ENCODE peak calls at places on chromosomes 16 and 17, in ten cellular contexts. K is stomach; H is Peyer's patch; R is naive thymus-derived CD4-positive, alpha-beta T cell; S is GM23248; A is cardiac muscle cell; E is H7; V is effector memory CD4-positive, alpha-beta T cell; L is CD8-positive, alpha-beta T cell; Y is uterus. P is an unnamed sample. For H3K36me3, the result is how much of the 10 kb centered on the place peaks cover.

GRCh38 chr17:38590988-38591758 is 14.6 kb downstream of the SRCIN1 start:
- DNase-seq in S (peak), Y (no peak), H (no peak), R (no peak), K (no peak), V (no peak), A (no peak), E (no peak), L (no peak), P (peak)

GRCh38 chr16:3087836-3088235 is 11.3 kb downstream of the ZSCAN10 start:
- DNase-seq in A (no peak), E (peak), H (no peak), V (no peak), K (no peak), Y (no peak), S (no peak), L (no peak), R (no peak), P (no peak)

GRCh38 chr17:46026045-46026814 is 27.2 kb downstream of the STH start:
- DNase-seq in Y (no peak), R (no peak), V (no peak), A (no peak), S (no peak), E (peak), L (no peak), K (no peak), H (peak), P (no peak)

GRCh38 chr16:788399-789126 is at the start of gene CHTF18:
- DNase-seq in R (peak), L (peak), H (peak), S (peak), E (peak), A (peak), Y (peak), V (peak), K (peak), P (peak)

GRCh38 chr17:71460943-71461342 is 659.9 kb upstream of the SOX9 start:
- DNase-seq in V (no peak), K (peak), Y (no peak), L (no peak), R (no peak), E (no peak), H (no peak), A (peak), S (peak), P (no peak)

GRCh38 chr17:47687748-47688147 is 6.2 kb upstream of the TBKBP1 start:
- DNase-seq in H (no peak), R (no peak), K (no peak), Y (no peak), A (no peak), L (no peak), S (peak), E (peak), V (no peak), P (no peak)

GRCh38 chr16:84754353-84754856 is 54.6 kb downstream of the USP10 start:
- DNase-seq in Y (peak), K (peak), L (peak), R (peak), V (peak), A (peak), E (peak), H (peak), S (peak), P (no peak)

GRCh38 chr16:17334096-17334495 is 136.7 kb downstream of the XYLT1 start:
- DNase-seq in Y (no peak), H (no peak), S (peak), A (no peak), R (no peak), V (no peak), K (no peak), E (no peak), L (no peak), P (no peak)

GRCh38 chr17:76446449-76447231 is 6.3 kb downstream of the UBE2O start:
- DNase-seq in K (peak), L (no peak), H (no peak), V (no peak), S (peak), Y (no peak), A (peak), R (no peak), E (no peak), P (no peak)

GRCh38 chr17:1705004-1705403 is 5.2 kb downstream of the TLCD2 start:
- DNase-seq in Y (no peak), K (no peak), L (no peak), V (no peak), S (no peak), R (no peak), E (no peak), H (no peak), A (no peak), P (no peak)

GRCh38 chr17:36812762-36813161 is 124.5 kb upstream of the LHX1 start:
- DNase-seq in Y (no peak), K (no peak), L (no peak), S (peak), V (no peak), E (peak), A (peak), R (no peak), H (no peak), P (no peak)

GRCh38 chr16:81716478-81717210 is 62.4 kb upstream of the PLCG2 start:
- DNase-seq in V (peak), R (no peak), A (no peak), H (peak), E (no peak), S (no peak), L (no peak), Y (no peak), K (no peak), P (no peak)

GRCh38 chr17:78391843-78392242 is 13.4 kb downstream of the PGS1 start:
- DNase-seq in R (no peak), V (no peak), E (no peak), L (no peak), K (no peak), H (no peak), S (peak), Y (no peak), A (no peak), P (no peak)

GRCh38 chr17:7041607-7042506 is 2.0 kb downstream of the SLC16A11 start:
- DNase-seq in Y (no peak), K (no peak), S (no peak), A (no peak), L (peak), E (peak), R (peak), V (no peak), H (peak), P (no peak)

GRCh38 chr16:13961099-13961811 is 41.3 kb downstream of the ERCC4 start:
- DNase-seq in S (peak), K (no peak), Y (no peak), V (no peak), R (no peak), H (no peak), L (no peak), E (no peak), A (peak), P (no peak)

GRCh38 chr16:23679274-23679985 is 741 bp downstream of the PLK1 start:
- DNase-seq in S (no peak), A (peak), R (no peak), Y (no peak), H (no peak), L (no peak), K (no peak), E (peak), V (no peak), P (no peak)

GRCh38 chr16:57147381-57148191 is 38.3 kb downstream of the PSME3IP1 start:
- DNase-seq in H (no peak), A (no peak), K (no peak), Y (no peak), S (peak), L (no peak), V (no peak), E (peak), R (no peak), P (no peak)

GRCh38 chr16:1906846-1907165 is 11.4 kb downstream of the HS3ST6 start:
- DNase-seq in V (no peak), S (no peak), L (no peak), H (no peak), R (no peak), K (no peak), Y (no peak), A (no peak), E (peak), P (no peak)

GRCh38 chr17:9308069-9308468 is 267.6 kb downstream of the STX8 start:
- DNase-seq in S (no peak), L (no peak), K (no peak), Y (no peak), E (no peak), R (no peak), H (no peak), V (no peak), A (no peak), P (no peak)

GRCh38 chr17:78105551-78105950 is 23.0 kb downstream of the TMC6 start:
- DNase-seq in L (no peak), H (no peak), S (no peak), K (no peak), R (no peak), E (peak), V (no peak), Y (no peak), A (no peak), P (no peak)

GRCh38 chr17:1865252-1866037 is 35.6 kb downstream of the RPA1 start:
- DNase-seq in Y (no peak), V (peak), L (peak), A (peak), H (no peak), R (peak), E (peak), K (peak), S (peak), P (no peak)

GRCh38 chr17:10579270-10579669 is 29.8 kb upstream of the MYH2 start:
- DNase-seq in V (no peak), L (no peak), Y (no peak), E (no peak), S (no peak), R (no peak), H (no peak), A (no peak), K (no peak), P (no peak)

GRCh38 chr16:49617710-49618330 is 238.1 kb downstream of the ZNF423 start:
- DNase-seq in Y (no peak), L (no peak), R (no peak), E (no peak), S (no peak), K (no peak), V (no peak), H (no peak), A (no peak), P (no peak)

GRCh38 chr17:21374455-21375161 is 1.5 kb upstream of the KCNJ12 start:
- DNase-seq in H (no peak), S (no peak), L (no peak), R (no peak), E (no peak), A (no peak), Y (no peak), V (no peak), K (no peak), P (no peak)

GRCh38 chr17:3043737-3044365 is 19.6 kb downstream of the OR1D5 start:
- DNase-seq in E (peak), S (no peak), V (no peak), A (no peak), L (no peak), Y (no peak), K (no peak), H (no peak), R (no peak), P (peak)

DNA sequence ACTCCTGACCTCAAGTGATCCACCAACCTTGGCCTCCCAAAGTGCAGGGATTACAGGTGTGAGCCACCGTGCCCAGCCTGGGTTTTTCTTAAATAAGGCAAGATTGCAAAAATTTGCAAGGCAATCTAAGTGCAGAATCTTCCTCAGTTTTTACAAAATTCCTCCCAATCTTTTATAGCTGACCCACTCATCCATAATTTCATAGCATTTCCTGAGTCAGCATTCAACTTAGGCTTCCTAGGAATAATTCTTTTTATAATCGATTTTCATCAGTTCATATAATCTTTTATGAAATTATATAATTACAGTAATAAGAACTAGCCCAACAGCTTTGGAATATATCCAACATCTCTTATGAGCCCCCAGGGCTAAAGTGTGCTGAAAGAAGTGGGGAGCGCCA is 14.9 kb downstream of the COIL start:
- DNase-seq in K (no peak), V (no peak), H (no peak), S (no peak), E (no peak), A (no peak), R (no peak), Y (no peak), L (no peak), P (no peak)
- H3K36me3 ChIP-seq in K (half or more), V (half or more), H (under half), S (under half), E (under half), A (half or more), R (under half), Y (under half), L (half or more), P (half or more)

DNA sequence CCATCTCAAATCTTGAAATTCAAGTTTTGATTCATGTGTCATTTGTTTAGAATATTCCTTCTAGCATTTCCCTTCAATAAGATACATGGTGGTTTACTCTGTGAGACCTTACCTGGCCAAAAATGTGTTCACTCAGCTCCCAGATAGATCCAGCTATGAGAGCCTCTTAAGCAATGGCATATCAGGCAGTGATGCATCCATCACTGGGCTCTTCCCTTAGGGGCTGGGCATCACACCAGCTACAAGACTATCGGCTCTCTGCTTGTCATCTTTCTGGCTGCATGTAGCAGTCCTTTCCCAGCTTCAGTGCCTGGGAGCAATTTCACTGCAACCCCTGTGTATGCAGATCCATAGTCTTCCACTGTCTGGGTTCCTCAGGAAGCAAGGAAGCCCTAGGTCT is 40.6 kb downstream of the GOSR1 start:
- DNase-seq in S (peak), K (no peak), Y (no peak), E (no peak), A (no peak), R (no peak), V (no peak), H (no peak), L (no peak), P (no peak)
- H3K36me3 ChIP-seq in S (under half), K (half or more), Y (under half), E (under half), A (under half), R (under half), V (under half), H (under half), L (under half), P (half or more)

GRCh38 chr16:75629132-75629531 is 6.1 kb upstream of the ADAT1 start:
- DNase-seq in H (no peak), V (no peak), K (no peak), Y (no peak), R (no peak), A (no peak), E (no peak), S (no peak), L (no peak), P (no peak)
- H3K36me3 ChIP-seq in H (under half), V (half or more), K (half or more), Y (under half), R (under half), A (under half), E (half or more), S (half or more), L (half or more), P (half or more)

GRCh38 chr16:70529051-70529777 is 5.6 kb downstream of the SF3B3 start:
- DNase-seq in S (peak), L (no peak), V (no peak), Y (no peak), E (peak), R (no peak), A (no peak), K (no peak), H (no peak), P (no peak)
- H3K36me3 ChIP-seq in S (half or more), L (half or more), V (half or more), Y (under half), E (half or more), R (under half), A (half or more), K (half or more), H (under half), P (half or more)

DNA sequence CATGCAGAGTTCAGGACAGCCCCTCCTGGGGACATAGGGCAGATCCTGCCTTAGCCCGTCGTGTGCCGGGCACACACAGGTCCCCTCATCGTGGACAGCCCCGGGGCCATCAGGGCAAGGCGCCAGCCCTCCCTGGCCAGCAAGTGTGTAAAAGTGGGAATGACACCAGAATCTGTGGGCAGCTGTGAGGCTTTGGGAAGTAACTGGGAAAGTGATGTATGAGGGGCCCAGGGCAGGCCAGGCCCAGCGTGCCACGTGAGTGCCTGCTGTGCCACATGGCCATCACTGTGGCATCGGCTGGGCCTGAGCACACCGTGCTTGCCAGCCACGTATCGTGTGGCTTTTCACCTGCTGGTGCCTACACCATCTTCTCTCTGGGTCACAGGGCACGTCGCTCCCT is 26.6 kb downstream of the ACSF3 start:
- DNase-seq in L (no peak), Y (no peak), H (no peak), E (no peak), R (no peak), V (no peak), S (no peak), A (no peak), K (no peak), P (no peak)
- H3K36me3 ChIP-seq in L (under half), Y (under half), H (under half), E (under half), R (under half), V (under half), S (under half), A (under half), K (half or more), P (under half)

P was measured in upper lobe of right lung.